ENCODE peak calls at places on chromosomes 7 and 10, in six cellular contexts. A is IMR-90, X is GM12878, B is K562, G is A549, J is HepG2. P is an unnamed sample.

GRCh38 chr7:72709909-72710308 is 118.1 kb downstream of the TYW1B start:
- DNase-seq in A (peak), X (no peak), B (no peak), G (no peak), J (no peak), P (no peak)

GRCh38 chr7:134777470-134777869 is 2.0 kb upstream of the CALD1 start:
- DNase-seq in A (peak), X (no peak), B (no peak), G (no peak), J (no peak), P (peak)

GRCh38 chr10:109480836-109481235 is 442.5 kb downstream of the XPNPEP1 start:
- DNase-seq in A (no peak), X (no peak), B (no peak), G (no peak), J (no peak), P (no peak)

GRCh38 chr7:11726251-11727155 is 105.5 kb downstream of the THSD7A start:
- DNase-seq in A (peak), X (no peak), B (no peak), G (no peak), J (no peak), P (peak)

GRCh38 chr7:6293202-6293601 is 20.8 kb upstream of the CYTH3 start:
- DNase-seq in A (no peak), X (no peak), B (no peak), G (no peak), J (no peak), P (no peak)

GRCh38 chr7:39645482-39646407 is 22.4 kb downstream of the RALA start:
- DNase-seq in A (no peak), X (no peak), B (no peak), G (no peak), J (no peak), P (no peak)

GRCh38 chr10:26335574-26336093 is 102.5 kb upstream of the APBB1IP start:
- DNase-seq in A (no peak), X (no peak), B (no peak), G (no peak), J (no peak), P (no peak)

GRCh38 chr10:6034371-6034770 is 27.8 kb downstream of the IL2RA start:
- DNase-seq in A (no peak), X (no peak), B (no peak), G (no peak), J (no peak), P (no peak)

GRCh38 chr10:32650246-32650655 is 204.3 kb downstream of the CCDC7 start:
- DNase-seq in A (no peak), X (peak), B (peak), G (no peak), J (no peak), P (no peak)

GRCh38 chr10:22503315-22504090 is 158.2 kb downstream of the SPAG6 start:
- DNase-seq in A (no peak), X (no peak), B (peak), G (no peak), J (no peak), P (no peak)

GRCh38 chr7:21944616-21945373 is 904 bp downstream of the CDCA7L start:
- DNase-seq in A (peak), X (no peak), B (no peak), G (peak), J (no peak), P (no peak)

GRCh38 chr10:11180228-11180627 is 162.6 kb downstream of the CELF2 start:
- DNase-seq in A (no peak), X (no peak), B (peak), G (no peak), J (no peak), P (no peak)

GRCh38 chr10:5563991-5564536 is 39.3 kb downstream of the CALML3 start:
- DNase-seq in A (peak), X (no peak), B (no peak), G (no peak), J (no peak), P (no peak)

GRCh38 chr10:97243836-97244235 is 48.6 kb downstream of the ARHGAP19 start:
- DNase-seq in A (no peak), X (no peak), B (no peak), G (no peak), J (no peak), P (no peak)

GRCh38 chr10:12193193-12193592 is 2.5 kb downstream of the NUDT5 start:
- DNase-seq in A (peak), X (no peak), B (no peak), G (no peak), J (no peak), P (no peak)

GRCh38 chr7:42238709-42239395 is 1.8 kb upstream of the GLI3 start:
- DNase-seq in A (peak), X (no peak), B (peak), G (no peak), J (no peak), P (no peak)

GRCh38 chr10:25023278-25023677 is 6.9 kb downstream of the THNSL1 start:
- DNase-seq in A (no peak), X (no peak), B (no peak), G (no peak), J (no peak), P (no peak)

GRCh38 chr7:87624628-87625027 is 3.6 kb upstream of the RUNDC3B start:
- DNase-seq in A (no peak), X (no peak), B (no peak), G (no peak), J (no peak), P (peak)

GRCh38 chr10:28327494-28327886 is 24.6 kb upstream of the MPP7 start:
- DNase-seq in A (peak), X (no peak), B (no peak), G (no peak), J (no peak), P (no peak)

GRCh38 chr10:75404335-75405200 is 3.0 kb upstream of the ZNF503 start:
- DNase-seq in A (no peak), X (no peak), B (no peak), G (no peak), J (peak), P (peak)

GRCh38 chr7:41745451-41745850 is 42.6 kb upstream of the INHBA start:
- DNase-seq in A (peak), X (no peak), B (no peak), G (no peak), J (no peak), P (no peak)

GRCh38 chr10:58807631-58808024 is 295.0 kb downstream of the BICC1 start:
- DNase-seq in A (peak), X (no peak), B (no peak), G (peak), J (peak), P (no peak)

GRCh38 chr10:114397651-114398145 is 6.6 kb downstream of the AFAP1L2 start:
- DNase-seq in A (no peak), X (no peak), B (no peak), G (no peak), J (no peak), P (no peak)

GRCh38 chr7:48094861-48095293 is 5.8 kb downstream of the UPP1 start:
- DNase-seq in A (peak), X (no peak), B (no peak), G (no peak), J (no peak), P (no peak)

GRCh38 chr10:17430647-17431355 is 23.6 kb downstream of the ST8SIA6 start:
- DNase-seq in A (peak), X (no peak), B (peak), G (peak), J (peak), P (peak)

GRCh38 chr10:106804992-106805391 is 359.5 kb downstream of the SORCS1 start:
- DNase-seq in A (no peak), X (no peak), B (no peak), G (no peak), J (no peak), P (no peak)

GRCh38 chr7:21497072-21497471 is 45.8 kb upstream of the DNAH11 start:
- DNase-seq in A (peak), X (no peak), B (no peak), G (no peak), J (no peak), P (no peak)

GRCh38 chr7:816300-816750 is 16.0 kb upstream of the SUN1 start:
- DNase-seq in A (peak), X (peak), B (peak), G (peak), J (peak), P (peak)

GRCh38 chr10:12390733-12391132 is 41.4 kb downstream of the CAMK1D start:
- DNase-seq in A (peak), X (no peak), B (no peak), G (no peak), J (no peak), P (no peak)

GRCh38 chr10:8279598-8279997 is 225.1 kb downstream of the GATA3 start:
- DNase-seq in A (peak), X (no peak), B (no peak), G (peak), J (peak), P (peak)

GRCh38 chr7:4774007-4774406 is 1.4 kb upstream of the AP5Z1 start:
- DNase-seq in A (no peak), X (no peak), B (no peak), G (no peak), J (no peak), P (no peak)

GRCh38 chr7:116632349-116632748 is 39.6 kb upstream of the MET start:
- DNase-seq in A (peak), X (no peak), B (no peak), G (no peak), J (no peak), P (no peak)

GRCh38 chr10:24821986-24822385 is 98.3 kb upstream of the ARHGAP21 start:
- DNase-seq in A (peak), X (no peak), B (no peak), G (peak), J (peak), P (no peak)

GRCh38 chr7:155928583-155929145 is 116.4 kb upstream of the SHH start:
- DNase-seq in A (no peak), X (no peak), B (no peak), G (peak), J (no peak), P (no peak)
- TF ChIP-seq SMC3 in A (no peak), X (no peak), B (no peak), G (no peak), J (no peak), P (no peak)

GRCh38 chr10:69055241-69055640 is 32.7 kb upstream of the SRGN start:
- DNase-seq in A (no peak), X (no peak), B (no peak), G (no peak), J (no peak), P (no peak)

GRCh38 chr10:69048103-69048502 is 39.8 kb upstream of the SRGN start:
- DNase-seq in A (peak), X (no peak), B (no peak), G (no peak), J (no peak), P (no peak)

GRCh38 chr10:69049564-69049955 is 38.3 kb upstream of the SRGN start:
- DNase-seq in A (no peak), X (no peak), B (no peak), G (no peak), J (no peak), P (no peak)

GRCh38 chr10:69051710-69052487 is 36.0 kb upstream of the SRGN start:
- DNase-seq in A (no peak), X (no peak), B (no peak), G (no peak), J (no peak), P (no peak)

DNA sequence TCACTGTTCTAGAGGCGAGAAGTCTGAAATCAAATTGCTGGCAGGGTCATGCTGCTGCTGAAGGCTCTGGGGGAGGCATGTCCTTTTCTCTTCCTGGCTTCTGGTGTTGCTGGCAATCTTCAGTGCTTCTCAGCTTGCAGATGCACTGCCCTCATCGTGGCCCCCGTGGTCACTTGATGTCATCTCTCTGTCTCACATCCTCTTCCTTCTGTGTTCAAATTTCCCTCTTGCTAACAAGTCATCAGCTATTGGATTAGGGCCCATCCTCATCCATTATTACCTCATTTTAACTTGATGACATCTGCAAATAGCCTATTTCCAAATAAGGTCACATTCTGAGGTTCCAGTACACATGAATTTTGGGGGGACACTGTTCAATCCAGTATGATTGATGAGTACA is 36.6 kb upstream of the SRGN start:
- DNase-seq in A (peak), X (no peak), B (no peak), G (no peak), J (no peak), P (no peak)
- TF ChIP-seq SMC3 in A (no peak), X (no peak), B (no peak), G (no peak), J (no peak), P (no peak)

DNA sequence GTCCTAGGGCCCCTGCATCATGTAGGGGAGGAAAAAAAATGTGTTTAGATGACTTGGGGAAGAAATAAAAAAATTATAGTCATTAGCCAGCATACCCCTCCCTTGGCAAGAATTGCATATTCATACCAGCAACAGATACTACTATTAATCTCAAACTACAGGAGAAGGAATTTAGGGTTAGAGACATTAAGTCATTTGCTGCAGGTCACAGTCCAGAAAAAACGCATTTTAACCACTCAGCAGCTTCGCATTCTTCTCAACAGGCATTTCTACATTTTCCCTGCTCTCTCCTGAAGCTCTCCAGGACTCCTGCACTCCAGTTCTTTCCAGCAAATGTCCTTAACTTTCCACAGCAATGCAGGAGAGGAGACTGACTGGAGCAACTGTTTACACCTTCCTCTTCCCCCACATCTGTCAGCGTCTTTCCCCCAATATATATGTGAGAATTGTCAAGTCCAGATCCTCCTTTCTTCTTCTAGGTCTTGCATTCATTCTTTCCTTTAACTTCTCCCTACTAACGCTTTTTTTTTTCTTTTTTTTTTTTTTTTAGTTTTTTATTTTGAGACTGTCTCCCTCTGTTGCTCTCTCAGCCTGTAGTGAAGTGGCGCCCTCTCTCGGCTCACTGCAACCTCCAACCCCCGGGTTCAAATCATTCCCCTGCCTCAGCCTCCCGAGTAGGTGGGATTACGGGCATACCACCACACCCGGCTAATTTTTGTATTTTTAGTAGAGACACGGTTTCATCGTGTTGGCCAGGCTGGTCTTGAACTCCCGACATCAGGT is 35.6 kb downstream of the PRPS1L1 start:
- DNase-seq in A (no peak), X (no peak), B (no peak), G (no peak), J (no peak), P (no peak)
- TF ChIP-seq SMC3 in A (peak), X (peak), B (peak), G (no peak), J (peak), P (peak)

GRCh38 chr10:132754071-132754470 is 31.9 kb downstream of the NKX6-2 start:
- DNase-seq in A (no peak), X (no peak), B (no peak), G (no peak), J (no peak), P (no peak)
- TF ChIP-seq SMC3 in A (no peak), X (no peak), B (no peak), G (no peak), J (no peak), P (no peak)

GRCh38 chr7:107934991-107935770 is 44.2 kb downstream of the DLD start:
- DNase-seq in A (peak), X (no peak), B (no peak), G (no peak), J (no peak), P (no peak)
- TF ChIP-seq SMC3 in A (no peak), X (no peak), B (no peak), G (no peak), J (no peak), P (no peak)

GRCh38 chr10:110528224-110528997 is 30.7 kb downstream of the DUSP5 start:
- DNase-seq in A (no peak), X (no peak), B (no peak), G (no peak), J (no peak), P (no peak)

GRCh38 chr10:110531687-110532086 is 34.0 kb downstream of the DUSP5 start:
- DNase-seq in A (no peak), X (no peak), B (no peak), G (no peak), J (no peak), P (no peak)

GRCh38 chr10:110527731-110528171 is 30.0 kb downstream of the DUSP5 start:
- DNase-seq in A (no peak), X (no peak), B (no peak), G (no peak), J (peak), P (no peak)

GRCh38 chr10:110529596-110530011 is 31.9 kb downstream of the DUSP5 start:
- DNase-seq in A (no peak), X (peak), B (no peak), G (no peak), J (no peak), P (no peak)

DNA sequence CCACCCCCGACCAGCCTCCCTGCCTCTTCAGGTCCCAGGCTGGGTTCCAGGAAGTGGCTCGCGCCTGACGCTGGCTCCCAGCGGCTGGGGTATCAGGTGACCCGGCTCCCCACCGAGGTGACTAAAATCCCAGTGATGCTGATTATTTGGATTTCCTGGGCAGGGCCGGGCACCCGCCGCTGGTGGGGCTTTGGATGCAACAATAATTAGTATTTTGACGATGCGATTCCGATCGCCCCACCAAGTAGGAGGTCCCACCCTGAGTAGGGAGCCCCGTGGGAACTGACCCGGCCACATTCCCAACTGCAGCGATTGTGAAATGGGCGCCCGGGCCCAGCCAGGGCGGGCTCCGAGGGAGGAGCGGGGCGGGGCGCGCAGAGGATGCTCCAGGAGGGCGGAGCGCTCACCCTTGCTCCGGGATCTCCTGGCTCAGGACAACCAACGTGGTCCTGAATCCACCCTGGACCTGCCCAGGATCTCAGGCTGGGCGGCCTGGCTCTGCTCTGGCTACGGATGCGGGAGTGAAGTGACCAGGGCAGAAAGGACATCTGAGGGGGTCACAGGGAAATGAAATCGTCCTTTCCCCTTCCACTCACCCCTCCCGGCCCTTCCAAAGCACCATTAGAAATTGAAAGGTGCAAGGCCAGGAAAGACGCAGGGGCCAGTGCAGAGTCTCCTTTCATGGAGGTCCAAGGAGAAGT is 32.6 kb downstream of the DUSP5 start:
- DNase-seq in A (no peak), X (no peak), B (no peak), G (peak), J (peak), P (peak)
- TF ChIP-seq SMC3 in A (no peak), X (no peak), B (no peak), G (no peak), J (no peak), P (no peak)

GRCh38 chr10:104966563-104967280 is 325.6 kb downstream of the SORCS3 start:
- DNase-seq in A (no peak), X (no peak), B (no peak), G (no peak), J (no peak), P (peak)
- TF ChIP-seq SMC3 in A (no peak), X (no peak), B (no peak), G (no peak), J (no peak), P (no peak)

GRCh38 chr7:98365863-98366561 is 34.9 kb downstream of the BAIAP2L1 start:
- DNase-seq in A (no peak), X (no peak), B (no peak), G (no peak), J (no peak), P (no peak)
- TF ChIP-seq SMC3 in A (no peak), X (no peak), B (no peak), G (no peak), J (no peak), P (no peak)

P was measured in SK-N-SH.